ENCODE peak calls at places on chromosome 21, in seven cellular contexts. M, H, I, P, J, V and U are unnamed samples.
A peak's percentile ranks its signal among the peaks of the same experiment; 100 is the strongest.

GRCh38 chr21:42569732-42570301 is 56.2 kb downstream of the SLC37A1 start:
- DNase-seq in V (no peak), J (no peak), P (no peak), I (no peak), H (no peak), M (no peak), U (no peak)

GRCh38 chr21:16366207-16366606 is 636.4 kb downstream of the USP25 start:
- DNase-seq in P (no peak), M (no peak), H (no peak), I (no peak), J (no peak), V (no peak), U (no peak)

GRCh38 chr21:20486303-20486702 is 511.9 kb upstream of the NCAM2 start:
- DNase-seq in P (no peak), I (no peak), H (no peak), M (no peak), J (no peak), V (no peak), U (no peak)

GRCh38 chr21:43734131-43734634 is 15.3 kb downstream of the PDXK start:
- DNase-seq in P (no peak), H (no peak), I (no peak), M (no peak), V (no peak), J (no peak), U (no peak)

GRCh38 chr21:24411429-24411828 is 1195.9 kb downstream of the MRPL39 start:
- DNase-seq in V (no peak), I (no peak), J (no peak), P (no peak), M (no peak), H (no peak), U (no peak)

GRCh38 chr21:25872271-25872670 is 137.5 kb downstream of the GABPA start:
- DNase-seq in J (no peak), I (no peak), H (no peak), P (no peak), V (peak; percentile 60), M (no peak), U (no peak)

GRCh38 chr21:42570362-42570761 is 56.7 kb downstream of the SLC37A1 start:
- DNase-seq in H (no peak), P (no peak), V (no peak), M (no peak), J (no peak), I (no peak), U (no peak)

GRCh38 chr21:15797577-15798363 is 68.0 kb downstream of the USP25 start:
- DNase-seq in H (no peak), I (no peak), M (no peak), P (no peak), V (peak; percentile 22), J (no peak), U (no peak)

GRCh38 chr21:42203936-42204335 is 15.0 kb upstream of the ABCG1 start:
- DNase-seq in M (no peak), P (no peak), V (no peak), H (no peak), J (no peak), I (no peak), U (no peak)

GRCh38 chr21:46100426-46100825 is 2.5 kb downstream of the COL6A2 start:
- DNase-seq in M (no peak), H (peak; percentile 64), J (no peak), V (no peak), P (no peak), I (peak; percentile 2), U (peak; percentile 61)

GRCh38 chr21:43364851-43365424 is 62.0 kb downstream of the SIK1 start:
- DNase-seq in M (no peak), P (no peak), I (no peak), H (no peak), V (no peak), J (no peak), U (no peak)

GRCh38 chr21:15054089-15054488 is 10.7 kb downstream of the NRIP1 start:
- DNase-seq in V (no peak), M (no peak), I (no peak), H (no peak), J (no peak), P (no peak), U (no peak)

GRCh38 chr21:43331962-43332458 is 94.9 kb downstream of the SIK1 start:
- DNase-seq in I (peak; percentile 58), M (no peak), P (no peak), V (no peak), J (no peak), H (peak; percentile 99), U (no peak)

GRCh38 chr21:25370311-25370744 is 237.0 kb downstream of the MRPL39 start:
- DNase-seq in I (no peak), J (no peak), V (no peak), P (no peak), M (no peak), H (peak; percentile 99), U (no peak)

GRCh38 chr21:30329203-30329868 is 8.2 kb downstream of the KRTAP27-1 start:
- DNase-seq in V (no peak), H (no peak), I (no peak), P (no peak), M (no peak), J (no peak), U (no peak)

GRCh38 chr21:27168084-27168483 is 201.2 kb upstream of the ADAMTS5 start:
- DNase-seq in I (no peak), M (no peak), P (no peak), J (no peak), V (no peak), H (peak; percentile 51), U (no peak)

GRCh38 chr21:46646541-46647154 is 11.2 kb downstream of the PRMT2 start:
- DNase-seq in H (no peak), V (no peak), P (peak; percentile 97), M (no peak), I (no peak), J (no peak), U (no peak)

GRCh38 chr21:42964086-42964485 is 10.3 kb upstream of the PKNOX1 start:
- DNase-seq in I (no peak), H (no peak), V (no peak), P (no peak), J (no peak), M (no peak), U (no peak)

GRCh38 chr21:35909456-35910178 is 150.7 kb downstream of the SETD4 start:
- DNase-seq in I (no peak), H (peak; percentile 21), J (no peak), M (no peak), P (no peak), V (peak; percentile 13), U (no peak)

GRCh38 chr21:35905973-35906357 is 154.4 kb downstream of the SETD4 start:
- DNase-seq in J (no peak), M (no peak), H (no peak), P (no peak), I (no peak), V (no peak), U (no peak)

GRCh38 chr21:35906587-35906986 is 153.7 kb downstream of the SETD4 start:
- DNase-seq in I (no peak), V (no peak), H (no peak), J (no peak), M (no peak), P (no peak), U (no peak)

GRCh38 chr21:35908311-35909078 is 151.8 kb downstream of the SETD4 start:
- DNase-seq in H (no peak), V (peak; percentile 8), P (no peak), J (no peak), I (no peak), M (no peak), U (no peak)

DNA sequence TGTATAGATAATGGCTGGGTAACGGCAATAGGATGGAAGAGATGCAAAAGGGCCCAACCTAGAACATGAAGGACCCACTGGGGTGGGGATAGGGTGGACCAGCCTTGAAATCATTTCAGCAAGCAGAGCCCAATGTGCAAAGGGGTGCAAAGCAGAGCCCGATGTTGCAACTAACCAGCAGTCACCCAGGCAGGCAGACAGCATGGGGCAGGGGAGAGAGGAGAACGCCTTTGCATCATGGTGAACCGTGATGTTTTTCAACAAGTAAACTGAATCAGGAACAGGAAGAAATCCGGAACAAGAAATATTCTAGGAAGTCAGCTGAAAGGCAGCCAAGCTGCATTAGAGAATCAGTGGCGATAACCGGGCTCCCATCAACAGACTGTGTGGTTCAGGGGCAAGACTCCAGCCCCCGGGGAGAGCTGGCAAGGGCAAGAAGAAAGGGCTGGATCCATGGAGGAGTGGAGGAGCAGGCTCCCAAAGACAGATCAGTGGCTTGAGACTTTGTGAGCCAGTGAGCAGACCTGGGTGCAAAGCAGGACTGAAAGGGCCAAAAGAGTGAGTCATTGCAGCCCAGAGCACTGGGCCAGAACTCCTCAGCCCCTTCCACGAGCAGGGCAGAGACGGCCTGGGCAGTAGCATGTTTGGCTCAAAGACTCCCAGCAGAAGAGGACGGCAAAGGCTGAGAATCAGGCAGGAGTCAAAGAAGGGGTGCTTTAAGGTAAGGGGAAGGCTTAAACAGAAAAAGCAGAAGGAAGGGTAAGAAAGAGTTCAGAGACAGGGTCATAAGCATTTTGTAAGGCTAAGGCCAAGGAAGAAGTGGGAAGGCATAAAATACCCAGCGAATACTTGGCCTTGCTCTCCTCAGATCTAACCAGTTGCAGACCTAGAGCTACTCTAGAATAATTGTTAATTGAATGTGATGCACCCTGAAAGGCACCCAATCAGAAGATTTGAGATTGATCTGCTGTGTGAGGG is 155.0 kb downstream of the SETD4 start:
- DNase-seq in P (no peak), V (no peak), J (no peak), H (no peak), M (no peak), I (no peak), U (no peak)
- H3K4me1 ChIP-seq in P (no peaks in the 10 kb centered on the region), V (peaks cover 4% of the 10 kb centered on the region), J (no peaks in the 10 kb centered on the region), H (no peaks in the 10 kb centered on the region), M (peaks cover 9% of the 10 kb centered on the region), I (peaks cover 8% of the 10 kb centered on the region), U (peaks cover 8% of the 10 kb centered on the region)

GRCh38 chr21:28635541-28635940 is 357.1 kb downstream of the LTN1 start:
- DNase-seq in J (no peak), M (no peak), P (no peak), I (no peak), H (no peak), V (no peak), U (no peak)
- H3K4me1 ChIP-seq in J (no peaks in the 10 kb centered on the region), M (peaks cover 71% of the 10 kb centered on the region), P (no peaks in the 10 kb centered on the region), I (peaks cover 56% of the 10 kb centered on the region), H (peaks cover 24% of the 10 kb centered on the region), V (no peaks in the 10 kb centered on the region), U (peaks cover 35% of the 10 kb centered on the region)

GRCh38 chr21:33231526-33231925 is 1.8 kb downstream of the IFNAR2 start:
- DNase-seq in I (no peak), J (no peak), P (no peak), M (no peak), V (no peak), H (no peak), U (no peak)
- H3K4me1 ChIP-seq in I (peaks cover 48% of the 10 kb centered on the region), J (peaks cover 17% of the 10 kb centered on the region), P (peaks cover 25% of the 10 kb centered on the region), M (peaks cover 57% of the 10 kb centered on the region), V (peaks cover 24% of the 10 kb centered on the region), H (peaks cover 1% of the 10 kb centered on the region), U (peaks cover 30% of the 10 kb centered on the region)

GRCh38 chr21:39079617-39080016 is 103.6 kb downstream of the PSMG1 start:
- DNase-seq in M (peak; percentile 20), P (no peak), V (no peak), H (peak; percentile 33), J (no peak), I (peak; percentile 64), U (no peak)
- H3K4me1 ChIP-seq in M (peaks cover 47% of the 10 kb centered on the region), P (no peaks in the 10 kb centered on the region), V (peaks cover 4% of the 10 kb centered on the region), H (peaks cover 4% of the 10 kb centered on the region), J (peaks cover 8% of the 10 kb centered on the region), I (peaks cover 10% of the 10 kb centered on the region), U (peaks cover 41% of the 10 kb centered on the region)

DNA sequence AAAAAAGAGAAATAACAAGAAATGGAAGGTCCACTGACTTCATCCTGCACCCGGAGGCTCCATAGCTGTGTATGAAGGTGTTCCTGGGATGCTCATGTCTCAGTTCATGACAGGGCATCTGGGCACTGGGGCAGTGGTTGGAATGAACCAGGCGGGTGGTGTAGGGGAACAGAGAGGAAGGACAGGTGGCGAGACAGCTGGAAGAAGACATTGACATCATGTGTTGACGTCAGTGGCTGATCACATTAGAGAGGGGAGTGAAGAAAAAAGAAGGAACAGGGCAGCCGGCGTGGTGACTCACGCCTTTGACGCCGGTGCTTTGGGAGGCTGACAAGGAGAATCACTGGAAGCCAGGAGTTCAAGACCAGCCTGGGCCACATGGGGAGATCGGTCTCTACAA is 50.1 kb downstream of the HUNK start:
- DNase-seq in V (no peak), H (no peak), M (no peak), I (no peak), P (no peak), J (no peak), U (no peak)
- H3K4me1 ChIP-seq in V (no peaks in the 10 kb centered on the region), H (peaks cover 10% of the 10 kb centered on the region), M (no peaks in the 10 kb centered on the region), I (no peaks in the 10 kb centered on the region), P (peaks cover 3% of the 10 kb centered on the region), J (no peaks in the 10 kb centered on the region), U (no peaks in the 10 kb centered on the region)